ENCODE peak calls at places on chromosomes 12 and 14, in four cellular contexts. One of them, this sample, is unnamed.

GRCh38 chr12:57795354-57795753 is 12.8 kb downstream of the TSFM start:
- DNase-seq in SJCRH30: no peak
- DNase-seq in stimulated activated effector memory CD8-positive, alpha-beta T cell treated with anti-CD3 and anti-CD28 coated beads, Interleukin-12 subunit alpha, Interleukin-12 subunit beta, amount 100 ng/mL, for 72 hours: no peak
- DNase-seq in T-cell: no peak
- DNase-seq in this sample: no peak

GRCh38 chr12:95385646-95386045 is 88.3 kb upstream of the METAP2 start:
- DNase-seq in stimulated activated effector memory CD8-positive, alpha-beta T cell treated with anti-CD3 and anti-CD28 coated beads, Interleukin-12 subunit alpha, Interleukin-12 subunit beta, amount 100 ng/mL, for 72 hours: no peak
- DNase-seq in SJCRH30: peak
- DNase-seq in T-cell: no peak
- DNase-seq in this sample: no peak

GRCh38 chr12:105053116-105053572 is 31.1 kb downstream of the ALDH1L2 start:
- DNase-seq in SJCRH30: peak
- DNase-seq in T-cell: peak
- DNase-seq in stimulated activated effector memory CD8-positive, alpha-beta T cell treated with anti-CD3 and anti-CD28 coated beads, Interleukin-12 subunit alpha, Interleukin-12 subunit beta, amount 100 ng/mL, for 72 hours: peak
- DNase-seq in this sample: peak

GRCh38 chr14:31930493-31931225 is 146.4 kb upstream of the ARHGAP5 start:
- DNase-seq in T-cell: no peak
- DNase-seq in SJCRH30: no peak
- DNase-seq in stimulated activated effector memory CD8-positive, alpha-beta T cell treated with anti-CD3 and anti-CD28 coated beads, Interleukin-12 subunit alpha, Interleukin-12 subunit beta, amount 100 ng/mL, for 72 hours: no peak
- DNase-seq in this sample: no peak

GRCh38 chr14:81062816-81063215 is 107.4 kb downstream of the TSHR start:
- DNase-seq in SJCRH30: peak
- DNase-seq in T-cell: no peak
- DNase-seq in stimulated activated effector memory CD8-positive, alpha-beta T cell treated with anti-CD3 and anti-CD28 coated beads, Interleukin-12 subunit alpha, Interleukin-12 subunit beta, amount 100 ng/mL, for 72 hours: no peak
- DNase-seq in this sample: no peak

GRCh38 chr14:35046751-35047536 is 872 bp downstream of the FAM177A1 start:
- DNase-seq in stimulated activated effector memory CD8-positive, alpha-beta T cell treated with anti-CD3 and anti-CD28 coated beads, Interleukin-12 subunit alpha, Interleukin-12 subunit beta, amount 100 ng/mL, for 72 hours: no peak
- DNase-seq in T-cell: no peak
- DNase-seq in SJCRH30: no peak
- DNase-seq in this sample: peak

GRCh38 chr14:37709419-37710195 is 114.2 kb downstream of the TTC6 start:
- DNase-seq in SJCRH30: peak
- DNase-seq in T-cell: no peak
- DNase-seq in stimulated activated effector memory CD8-positive, alpha-beta T cell treated with anti-CD3 and anti-CD28 coated beads, Interleukin-12 subunit alpha, Interleukin-12 subunit beta, amount 100 ng/mL, for 72 hours: no peak
- DNase-seq in this sample: no peak

GRCh38 chr12:115075552-115076170 is 391.7 kb upstream of the TBX3 start:
- DNase-seq in T-cell: no peak
- DNase-seq in stimulated activated effector memory CD8-positive, alpha-beta T cell treated with anti-CD3 and anti-CD28 coated beads, Interleukin-12 subunit alpha, Interleukin-12 subunit beta, amount 100 ng/mL, for 72 hours: no peak
- DNase-seq in SJCRH30: peak
- DNase-seq in this sample: no peak

GRCh38 chr12:120078868-120079267 is 37.7 kb downstream of the RAB35 start:
- DNase-seq in stimulated activated effector memory CD8-positive, alpha-beta T cell treated with anti-CD3 and anti-CD28 coated beads, Interleukin-12 subunit alpha, Interleukin-12 subunit beta, amount 100 ng/mL, for 72 hours: no peak
- DNase-seq in SJCRH30: no peak
- DNase-seq in T-cell: no peak
- DNase-seq in this sample: no peak

GRCh38 chr12:64273527-64274403 is 51.7 kb upstream of the KICS2 start:
- DNase-seq in stimulated activated effector memory CD8-positive, alpha-beta T cell treated with anti-CD3 and anti-CD28 coated beads, Interleukin-12 subunit alpha, Interleukin-12 subunit beta, amount 100 ng/mL, for 72 hours: no peak
- DNase-seq in SJCRH30: peak
- DNase-seq in T-cell: no peak
- DNase-seq in this sample: no peak

GRCh38 chr12:118790578-118790977 is 190.8 kb upstream of the SRRM4 start:
- DNase-seq in stimulated activated effector memory CD8-positive, alpha-beta T cell treated with anti-CD3 and anti-CD28 coated beads, Interleukin-12 subunit alpha, Interleukin-12 subunit beta, amount 100 ng/mL, for 72 hours: no peak
- DNase-seq in SJCRH30: no peak
- DNase-seq in T-cell: no peak
- DNase-seq in this sample: no peak

GRCh38 chr14:70809238-70810214 is at the start of gene MAP3K9:
- DNase-seq in T-cell: peak
- DNase-seq in stimulated activated effector memory CD8-positive, alpha-beta T cell treated with anti-CD3 and anti-CD28 coated beads, Interleukin-12 subunit alpha, Interleukin-12 subunit beta, amount 100 ng/mL, for 72 hours: peak
- DNase-seq in SJCRH30: peak
- DNase-seq in this sample: peak

GRCh38 chr12:131129839-131130238 is 176.1 kb downstream of the ADGRD1 start:
- DNase-seq in T-cell: no peak
- DNase-seq in SJCRH30: peak
- DNase-seq in stimulated activated effector memory CD8-positive, alpha-beta T cell treated with anti-CD3 and anti-CD28 coated beads, Interleukin-12 subunit alpha, Interleukin-12 subunit beta, amount 100 ng/mL, for 72 hours: no peak
- DNase-seq in this sample: no peak

GRCh38 chr12:4579305-4580097 is 17.5 kb downstream of the DYRK4 start:
- DNase-seq in SJCRH30: peak
- DNase-seq in stimulated activated effector memory CD8-positive, alpha-beta T cell treated with anti-CD3 and anti-CD28 coated beads, Interleukin-12 subunit alpha, Interleukin-12 subunit beta, amount 100 ng/mL, for 72 hours: no peak
- DNase-seq in T-cell: no peak
- DNase-seq in this sample: no peak

GRCh38 chr12:67151891-67152290 is 117.3 kb upstream of the CAND1 start:
- DNase-seq in T-cell: no peak
- DNase-seq in SJCRH30: peak
- DNase-seq in stimulated activated effector memory CD8-positive, alpha-beta T cell treated with anti-CD3 and anti-CD28 coated beads, Interleukin-12 subunit alpha, Interleukin-12 subunit beta, amount 100 ng/mL, for 72 hours: no peak
- DNase-seq in this sample: no peak

GRCh38 chr14:40909906-40910305 is 696.8 kb upstream of the LRFN5 start:
- DNase-seq in SJCRH30: no peak
- DNase-seq in T-cell: no peak
- DNase-seq in stimulated activated effector memory CD8-positive, alpha-beta T cell treated with anti-CD3 and anti-CD28 coated beads, Interleukin-12 subunit alpha, Interleukin-12 subunit beta, amount 100 ng/mL, for 72 hours: no peak
- DNase-seq in this sample: no peak

GRCh38 chr14:55794655-55795583 is 214.9 kb downstream of the KTN1 start:
- DNase-seq in stimulated activated effector memory CD8-positive, alpha-beta T cell treated with anti-CD3 and anti-CD28 coated beads, Interleukin-12 subunit alpha, Interleukin-12 subunit beta, amount 100 ng/mL, for 72 hours: no peak
- DNase-seq in T-cell: no peak
- DNase-seq in SJCRH30: peak
- DNase-seq in this sample: no peak

GRCh38 chr12:58253663-58254062 is 312.3 kb downstream of the ATP23 start:
- DNase-seq in stimulated activated effector memory CD8-positive, alpha-beta T cell treated with anti-CD3 and anti-CD28 coated beads, Interleukin-12 subunit alpha, Interleukin-12 subunit beta, amount 100 ng/mL, for 72 hours: no peak
- DNase-seq in T-cell: no peak
- DNase-seq in SJCRH30: no peak
- DNase-seq in this sample: no peak

GRCh38 chr12:7015555-7016370 is 2.5 kb downstream of the LPCAT3 start:
- DNase-seq in stimulated activated effector memory CD8-positive, alpha-beta T cell treated with anti-CD3 and anti-CD28 coated beads, Interleukin-12 subunit alpha, Interleukin-12 subunit beta, amount 100 ng/mL, for 72 hours: no peak
- DNase-seq in T-cell: no peak
- DNase-seq in SJCRH30: no peak
- DNase-seq in this sample: no peak

GRCh38 chr12:108653082-108653516 is 19.4 kb upstream of the SELPLG start:
- DNase-seq in stimulated activated effector memory CD8-positive, alpha-beta T cell treated with anti-CD3 and anti-CD28 coated beads, Interleukin-12 subunit alpha, Interleukin-12 subunit beta, amount 100 ng/mL, for 72 hours: no peak
- DNase-seq in SJCRH30: no peak
- DNase-seq in T-cell: no peak
- DNase-seq in this sample: no peak

GRCh38 chr12:126856958-126857357 is 1410.0 kb upstream of the TMEM132C start:
- DNase-seq in stimulated activated effector memory CD8-positive, alpha-beta T cell treated with anti-CD3 and anti-CD28 coated beads, Interleukin-12 subunit alpha, Interleukin-12 subunit beta, amount 100 ng/mL, for 72 hours: no peak
- DNase-seq in SJCRH30: no peak
- DNase-seq in T-cell: no peak
- DNase-seq in this sample: no peak

GRCh38 chr14:67515386-67516079 is 17.6 kb upstream of the PLEKHH1 start:
- DNase-seq in stimulated activated effector memory CD8-positive, alpha-beta T cell treated with anti-CD3 and anti-CD28 coated beads, Interleukin-12 subunit alpha, Interleukin-12 subunit beta, amount 100 ng/mL, for 72 hours: peak
- DNase-seq in SJCRH30: no peak
- DNase-seq in T-cell: no peak
- DNase-seq in this sample: no peak

GRCh38 chr12:55738113-55739024 is 4.6 kb upstream of the GDF11 start:
- DNase-seq in T-cell: peak
- DNase-seq in SJCRH30: peak
- DNase-seq in stimulated activated effector memory CD8-positive, alpha-beta T cell treated with anti-CD3 and anti-CD28 coated beads, Interleukin-12 subunit alpha, Interleukin-12 subunit beta, amount 100 ng/mL, for 72 hours: peak
- DNase-seq in this sample: peak

GRCh38 chr12:99043319-99043914 is 398.3 kb downstream of the APAF1 start:
- DNase-seq in T-cell: no peak
- DNase-seq in SJCRH30: peak
- DNase-seq in stimulated activated effector memory CD8-positive, alpha-beta T cell treated with anti-CD3 and anti-CD28 coated beads, Interleukin-12 subunit alpha, Interleukin-12 subunit beta, amount 100 ng/mL, for 72 hours: no peak
- DNase-seq in this sample: no peak

GRCh38 chr14:93970589-93970966 is 5.8 kb downstream of the ASB2 start:
- DNase-seq in SJCRH30: no peak
- DNase-seq in T-cell: peak
- DNase-seq in stimulated activated effector memory CD8-positive, alpha-beta T cell treated with anti-CD3 and anti-CD28 coated beads, Interleukin-12 subunit alpha, Interleukin-12 subunit beta, amount 100 ng/mL, for 72 hours: no peak
- DNase-seq in this sample: peak

GRCh38 chr14:92976268-92976667 is 53.3 kb downstream of the CHGA start:
- DNase-seq in stimulated activated effector memory CD8-positive, alpha-beta T cell treated with anti-CD3 and anti-CD28 coated beads, Interleukin-12 subunit alpha, Interleukin-12 subunit beta, amount 100 ng/mL, for 72 hours: no peak
- DNase-seq in SJCRH30: no peak
- DNase-seq in T-cell: no peak
- DNase-seq in this sample: no peak

GRCh38 chr12:124927325-124928094 is 13.1 kb upstream of the UBC start:
- DNase-seq in T-cell: peak
- DNase-seq in stimulated activated effector memory CD8-positive, alpha-beta T cell treated with anti-CD3 and anti-CD28 coated beads, Interleukin-12 subunit alpha, Interleukin-12 subunit beta, amount 100 ng/mL, for 72 hours: peak
- DNase-seq in SJCRH30: peak
- DNase-seq in this sample: peak

GRCh38 chr12:2641209-2641608 is 153.6 kb upstream of the FKBP4 start:
- DNase-seq in T-cell: no peak
- DNase-seq in SJCRH30: peak
- DNase-seq in stimulated activated effector memory CD8-positive, alpha-beta T cell treated with anti-CD3 and anti-CD28 coated beads, Interleukin-12 subunit alpha, Interleukin-12 subunit beta, amount 100 ng/mL, for 72 hours: no peak
- DNase-seq in this sample: no peak

GRCh38 chr12:106446429-106447092 is 89.0 kb downstream of the POLR3B start:
- DNase-seq in stimulated activated effector memory CD8-positive, alpha-beta T cell treated with anti-CD3 and anti-CD28 coated beads, Interleukin-12 subunit alpha, Interleukin-12 subunit beta, amount 100 ng/mL, for 72 hours: no peak
- DNase-seq in T-cell: no peak
- DNase-seq in SJCRH30: no peak
- DNase-seq in this sample: no peak

GRCh38 chr14:58331111-58331510 is 32.8 kb downstream of the ARID4A start:
- DNase-seq in T-cell: peak
- DNase-seq in stimulated activated effector memory CD8-positive, alpha-beta T cell treated with anti-CD3 and anti-CD28 coated beads, Interleukin-12 subunit alpha, Interleukin-12 subunit beta, amount 100 ng/mL, for 72 hours: peak
- DNase-seq in SJCRH30: peak
- DNase-seq in this sample: peak

GRCh38 chr14:105507247-105507646 is 16.2 kb downstream of the TEDC1 start:
- DNase-seq in T-cell: no peak
- DNase-seq in SJCRH30: no peak
- DNase-seq in stimulated activated effector memory CD8-positive, alpha-beta T cell treated with anti-CD3 and anti-CD28 coated beads, Interleukin-12 subunit alpha, Interleukin-12 subunit beta, amount 100 ng/mL, for 72 hours: no peak
- DNase-seq in this sample: no peak

GRCh38 chr12:25557830-25558436 is 4.8 kb upstream of the LMNTD1 start:
- DNase-seq in stimulated activated effector memory CD8-positive, alpha-beta T cell treated with anti-CD3 and anti-CD28 coated beads, Interleukin-12 subunit alpha, Interleukin-12 subunit beta, amount 100 ng/mL, for 72 hours: no peak
- DNase-seq in T-cell: no peak
- DNase-seq in SJCRH30: peak
- DNase-seq in this sample: no peak

GRCh38 chr14:95527392-95528002 is 7.4 kb upstream of the GLRX5 start:
- DNase-seq in stimulated activated effector memory CD8-positive, alpha-beta T cell treated with anti-CD3 and anti-CD28 coated beads, Interleukin-12 subunit alpha, Interleukin-12 subunit beta, amount 100 ng/mL, for 72 hours: no peak
- DNase-seq in SJCRH30: peak
- DNase-seq in T-cell: no peak
- DNase-seq in this sample: peak

GRCh38 chr12:117526756-117527479 is 165.5 kb upstream of the NOS1 start:
- DNase-seq in SJCRH30: peak
- DNase-seq in T-cell: no peak
- DNase-seq in stimulated activated effector memory CD8-positive, alpha-beta T cell treated with anti-CD3 and anti-CD28 coated beads, Interleukin-12 subunit alpha, Interleukin-12 subunit beta, amount 100 ng/mL, for 72 hours: no peak
- DNase-seq in this sample: no peak

GRCh38 chr14:50335989-50336391 is 23.9 kb downstream of the DMAC2L start:
- DNase-seq in T-cell: no peak
- DNase-seq in SJCRH30: peak
- DNase-seq in stimulated activated effector memory CD8-positive, alpha-beta T cell treated with anti-CD3 and anti-CD28 coated beads, Interleukin-12 subunit alpha, Interleukin-12 subunit beta, amount 100 ng/mL, for 72 hours: no peak
- DNase-seq in this sample: no peak

GRCh38 chr14:94173885-94174621 is at the start of gene PPP4R4:
- DNase-seq in SJCRH30: peak
- DNase-seq in T-cell: peak
- DNase-seq in stimulated activated effector memory CD8-positive, alpha-beta T cell treated with anti-CD3 and anti-CD28 coated beads, Interleukin-12 subunit alpha, Interleukin-12 subunit beta, amount 100 ng/mL, for 72 hours: peak
- DNase-seq in this sample: peak

GRCh38 chr12:25382311-25383106 is 131.8 kb upstream of the KRAS start:
- DNase-seq in stimulated activated effector memory CD8-positive, alpha-beta T cell treated with anti-CD3 and anti-CD28 coated beads, Interleukin-12 subunit alpha, Interleukin-12 subunit beta, amount 100 ng/mL, for 72 hours: no peak
- DNase-seq in SJCRH30: peak
- DNase-seq in T-cell: no peak
- DNase-seq in this sample: peak

GRCh38 chr14:80211143-80212024 is at the start of gene DIO2:
- DNase-seq in SJCRH30: peak
- DNase-seq in T-cell: no peak
- DNase-seq in stimulated activated effector memory CD8-positive, alpha-beta T cell treated with anti-CD3 and anti-CD28 coated beads, Interleukin-12 subunit alpha, Interleukin-12 subunit beta, amount 100 ng/mL, for 72 hours: no peak
- DNase-seq in this sample: no peak

GRCh38 chr12:43884683-43885410 is 49.0 kb downstream of the TMEM117 start:
- DNase-seq in stimulated activated effector memory CD8-positive, alpha-beta T cell treated with anti-CD3 and anti-CD28 coated beads, Interleukin-12 subunit alpha, Interleukin-12 subunit beta, amount 100 ng/mL, for 72 hours: no peak
- DNase-seq in T-cell: no peak
- DNase-seq in SJCRH30: peak
- DNase-seq in this sample: no peak

GRCh38 chr12:52372216-52373154 is 5.2 kb upstream of the KRT85 start:
- DNase-seq in stimulated activated effector memory CD8-positive, alpha-beta T cell treated with anti-CD3 and anti-CD28 coated beads, Interleukin-12 subunit alpha, Interleukin-12 subunit beta, amount 100 ng/mL, for 72 hours: peak
- DNase-seq in SJCRH30: peak
- DNase-seq in T-cell: peak
- DNase-seq in this sample: peak